ENCODE peak calls at places on chromosomes 1 and 21, in five cellular contexts. L is NCI-H1694; F is stimulated activated CD8-positive, alpha-beta memory T cell treated with anti-CD3 and anti-CD28 coated beads, Interleukin-4, amount 100 ng/mL, for 4 hours; I is AG08396; R is activated naive CD4-positive, alpha-beta T cell. T is an unnamed sample.

GRCh38 chr1:154906621-154907081 is 29.9 kb downstream of the PMVK start:
- DNase-seq in L (no peak), F (no peak), I (no peak), R (no peak), T (no peak)

GRCh38 chr1:216670118-216670870 is 52.9 kb downstream of the ESRRG start:
- DNase-seq in L (peak; percentile 45), F (no peak), I (no peak), R (no peak), T (no peak)

GRCh38 chr1:210374600-210374953 is 45.9 kb downstream of the HHAT start:
- DNase-seq in L (no peak), F (no peak), I (no peak), R (no peak), T (no peak)

GRCh38 chr1:84782311-84782771 is 92.1 kb upstream of the SSX2IP start:
- DNase-seq in L (peak; percentile 8), F (peak; percentile 63), I (peak; percentile 15), R (peak; percentile 64), T (peak; percentile 36)

GRCh38 chr1:88983791-88984552 is 8.5 kb downstream of the KYAT3 start:
- DNase-seq in L (peak; percentile 15), F (no peak), I (peak; percentile 34), R (no peak), T (no peak)

GRCh38 chr1:209714338-209714737 is 9.7 kb downstream of the HSD11B1 start:
- DNase-seq in L (no peak), F (no peak), I (no peak), R (no peak), T (no peak)

GRCh38 chr1:48750089-48750488 is 26.6 kb downstream of the BEND5 start:
- DNase-seq in L (no peak), F (no peak), I (no peak), R (no peak), T (no peak)

GRCh38 chr1:155008015-155008941 is 5.7 kb downstream of the ZBTB7B start:
- DNase-seq in L (no peak), F (no peak), I (no peak), R (no peak), T (no peak)

GRCh38 chr1:168498159-168498609 is 45.6 kb downstream of the XCL2 start:
- DNase-seq in L (peak; percentile 78), F (no peak), I (no peak), R (no peak), T (no peak)

GRCh38 chr1:20719261-20719660 is 1.5 kb upstream of the KIF17 start:
- DNase-seq in L (no peak), F (no peak), I (no peak), R (no peak), T (no peak)

GRCh38 chr1:1084372-1085170 is 10.5 kb upstream of the RNF223 start:
- DNase-seq in L (no peak), F (no peak), I (no peak), R (no peak), T (no peak)

GRCh38 chr21:37453350-37453749 is 86.8 kb downstream of the DYRK1A start:
- DNase-seq in L (no peak), F (no peak), I (no peak), R (no peak), T (no peak)

GRCh38 chr1:147236448-147236847 is 6.0 kb upstream of the CHD1L start:
- DNase-seq in L (no peak), F (no peak), I (no peak), R (no peak), T (no peak)

GRCh38 chr1:115313173-115313572 is 24.9 kb downstream of the NGF start:
- DNase-seq in L (no peak), F (no peak), I (no peak), R (no peak), T (no peak)

GRCh38 chr1:246805135-246805716 is 81.0 kb downstream of the SCCPDH start:
- DNase-seq in L (no peak), F (no peak), I (no peak), R (no peak), T (no peak)

GRCh38 chr1:60598055-60598910 is 484.1 kb upstream of the NFIA start:
- DNase-seq in L (no peak), F (no peak), I (no peak), R (no peak), T (no peak)

GRCh38 chr1:20371883-20372282 is 81.2 kb downstream of the VWA5B1 start:
- DNase-seq in L (no peak), F (no peak), I (no peak), R (no peak), T (no peak)

GRCh38 chr1:232108598-232108997 is 482.0 kb downstream of the DISC1 start:
- DNase-seq in L (no peak), F (no peak), I (no peak), R (no peak), T (no peak)

GRCh38 chr1:174189424-174190062 is 30.2 kb downstream of the RABGAP1L start:
- DNase-seq in L (no peak), F (no peak), I (no peak), R (no peak), T (no peak)

GRCh38 chr1:3550511-3551289 is 60.6 kb downstream of the MEGF6 start:
- DNase-seq in L (no peak), F (no peak), I (no peak), R (no peak), T (no peak)